ENCODE peak calls at places on chromosomes 3 and 15, in eight cellular contexts. One of them, this sample, is unnamed.

GRCh38 chr3:99128740-99129505 is 227.4 kb upstream of the DCBLD2 start:
- DNase-seq in cardiac fibroblast: peak
- DNase-seq in hepatocyte: no peak
- DNase-seq in tibial artery: peak
- DNase-seq in dorsolateral prefrontal cortex: no peak
- DNase-seq in left ventricle myocardium inferior: no peak
- DNase-seq in fibroblast of pulmonary artery: peak
- DNase-seq in A549: peak
- DNase-seq in this sample: peak

GRCh38 chr15:48481802-48482201 is 150.6 kb downstream of the DUT start:
- DNase-seq in tibial artery: no peak
- DNase-seq in fibroblast of pulmonary artery: no peak
- DNase-seq in left ventricle myocardium inferior: no peak
- DNase-seq in A549: no peak
- DNase-seq in cardiac fibroblast: no peak
- DNase-seq in dorsolateral prefrontal cortex: no peak
- DNase-seq in hepatocyte: no peak
- DNase-seq in this sample: peak

GRCh38 chr15:70267879-70268278 is 170.2 kb upstream of the TLE3 start:
- DNase-seq in tibial artery: no peak
- DNase-seq in left ventricle myocardium inferior: no peak
- DNase-seq in hepatocyte: no peak
- DNase-seq in fibroblast of pulmonary artery: peak
- DNase-seq in A549: no peak
- DNase-seq in cardiac fibroblast: peak
- DNase-seq in dorsolateral prefrontal cortex: no peak
- DNase-seq in this sample: no peak

GRCh38 chr3:50583897-50584296 is 14.6 kb downstream of the HEMK1 start:
- DNase-seq in hepatocyte: no peak
- DNase-seq in fibroblast of pulmonary artery: no peak
- DNase-seq in tibial artery: peak
- DNase-seq in cardiac fibroblast: no peak
- DNase-seq in A549: no peak
- DNase-seq in dorsolateral prefrontal cortex: no peak
- DNase-seq in left ventricle myocardium inferior: peak
- DNase-seq in this sample: peak

GRCh38 chr3:171242951-171243350 is 216.4 kb upstream of the SLC2A2 start:
- DNase-seq in cardiac fibroblast: no peak
- DNase-seq in tibial artery: no peak
- DNase-seq in hepatocyte: no peak
- DNase-seq in dorsolateral prefrontal cortex: no peak
- DNase-seq in fibroblast of pulmonary artery: no peak
- DNase-seq in A549: no peak
- DNase-seq in left ventricle myocardium inferior: no peak
- DNase-seq in this sample: no peak

GRCh38 chr3:71119171-71119570 is 464.4 kb downstream of the FOXP1 start:
- DNase-seq in hepatocyte: no peak
- DNase-seq in A549: no peak
- DNase-seq in fibroblast of pulmonary artery: no peak
- DNase-seq in dorsolateral prefrontal cortex: no peak
- DNase-seq in cardiac fibroblast: peak
- DNase-seq in left ventricle myocardium inferior: no peak
- DNase-seq in tibial artery: no peak
- DNase-seq in this sample: no peak

GRCh38 chr3:64185436-64185835 is 39.8 kb downstream of the PRICKLE2 start:
- DNase-seq in A549: no peak
- DNase-seq in left ventricle myocardium inferior: no peak
- DNase-seq in fibroblast of pulmonary artery: peak
- DNase-seq in dorsolateral prefrontal cortex: no peak
- DNase-seq in cardiac fibroblast: peak
- DNase-seq in tibial artery: no peak
- DNase-seq in hepatocyte: no peak
- DNase-seq in this sample: peak

GRCh38 chr15:87362531-87362930 is 894.0 kb downstream of the NTRK3 start:
- DNase-seq in A549: no peak
- DNase-seq in dorsolateral prefrontal cortex: no peak
- DNase-seq in cardiac fibroblast: peak
- DNase-seq in left ventricle myocardium inferior: no peak
- DNase-seq in fibroblast of pulmonary artery: no peak
- DNase-seq in hepatocyte: no peak
- DNase-seq in tibial artery: no peak
- DNase-seq in this sample: peak

GRCh38 chr3:161148832-161149475 is 43.8 kb upstream of the B3GALNT1 start:
- DNase-seq in hepatocyte: no peak
- DNase-seq in tibial artery: no peak
- DNase-seq in A549: no peak
- DNase-seq in left ventricle myocardium inferior: no peak
- DNase-seq in fibroblast of pulmonary artery: peak
- DNase-seq in dorsolateral prefrontal cortex: no peak
- DNase-seq in cardiac fibroblast: peak
- DNase-seq in this sample: no peak

GRCh38 chr3:131503328-131503650 is 518 bp upstream of the MRPL3 start:
- DNase-seq in A549: no peak
- DNase-seq in fibroblast of pulmonary artery: peak
- DNase-seq in cardiac fibroblast: no peak
- DNase-seq in hepatocyte: no peak
- DNase-seq in left ventricle myocardium inferior: no peak
- DNase-seq in dorsolateral prefrontal cortex: no peak
- DNase-seq in tibial artery: no peak
- DNase-seq in this sample: peak

GRCh38 chr3:149618151-149619123 is 39.4 kb downstream of the WWTR1 start:
- DNase-seq in left ventricle myocardium inferior: peak
- DNase-seq in hepatocyte: no peak
- DNase-seq in A549: peak
- DNase-seq in dorsolateral prefrontal cortex: no peak
- DNase-seq in tibial artery: peak
- DNase-seq in fibroblast of pulmonary artery: peak
- DNase-seq in cardiac fibroblast: peak
- DNase-seq in this sample: no peak

GRCh38 chr3:191391873-191392808 is 61.8 kb upstream of the UTS2B start:
- DNase-seq in left ventricle myocardium inferior: no peak
- DNase-seq in dorsolateral prefrontal cortex: no peak
- DNase-seq in cardiac fibroblast: no peak
- DNase-seq in hepatocyte: no peak
- DNase-seq in A549: no peak
- DNase-seq in tibial artery: no peak
- DNase-seq in fibroblast of pulmonary artery: no peak
- DNase-seq in this sample: no peak

GRCh38 chr15:63369766-63370165 is 11.9 kb downstream of the CA12 start:
- DNase-seq in hepatocyte: no peak
- DNase-seq in cardiac fibroblast: no peak
- DNase-seq in tibial artery: no peak
- DNase-seq in fibroblast of pulmonary artery: no peak
- DNase-seq in dorsolateral prefrontal cortex: no peak
- DNase-seq in left ventricle myocardium inferior: no peak
- DNase-seq in A549: no peak
- DNase-seq in this sample: peak

GRCh38 chr3:188946837-188947236 is 224.9 kb upstream of the TPRG1 start:
- DNase-seq in fibroblast of pulmonary artery: no peak
- DNase-seq in dorsolateral prefrontal cortex: no peak
- DNase-seq in cardiac fibroblast: peak
- DNase-seq in hepatocyte: peak
- DNase-seq in A549: no peak
- DNase-seq in tibial artery: no peak
- DNase-seq in left ventricle myocardium inferior: no peak
- DNase-seq in this sample: no peak

GRCh38 chr3:37074178-37074577 is 80.9 kb downstream of the MLH1 start:
- DNase-seq in dorsolateral prefrontal cortex: no peak
- DNase-seq in fibroblast of pulmonary artery: peak
- DNase-seq in cardiac fibroblast: peak
- DNase-seq in hepatocyte: no peak
- DNase-seq in tibial artery: no peak
- DNase-seq in left ventricle myocardium inferior: no peak
- DNase-seq in A549: no peak
- DNase-seq in this sample: peak

GRCh38 chr3:10155658-10156057 is 9.1 kb upstream of the IRAK2 start:
- DNase-seq in A549: no peak
- DNase-seq in hepatocyte: no peak
- DNase-seq in fibroblast of pulmonary artery: no peak
- DNase-seq in tibial artery: no peak
- DNase-seq in cardiac fibroblast: no peak
- DNase-seq in left ventricle myocardium inferior: no peak
- DNase-seq in dorsolateral prefrontal cortex: no peak
- DNase-seq in this sample: no peak

GRCh38 chr15:31495281-31495680 is 168.6 kb downstream of the KLF13 start:
- DNase-seq in hepatocyte: no peak
- DNase-seq in left ventricle myocardium inferior: no peak
- DNase-seq in A549: no peak
- DNase-seq in fibroblast of pulmonary artery: no peak
- DNase-seq in dorsolateral prefrontal cortex: no peak
- DNase-seq in tibial artery: no peak
- DNase-seq in cardiac fibroblast: no peak
- DNase-seq in this sample: no peak

GRCh38 chr3:190225186-190225692 is 97.0 kb downstream of the CLDN1 start:
- DNase-seq in cardiac fibroblast: peak
- DNase-seq in fibroblast of pulmonary artery: peak
- DNase-seq in A549: peak
- DNase-seq in dorsolateral prefrontal cortex: no peak
- DNase-seq in tibial artery: no peak
- DNase-seq in left ventricle myocardium inferior: no peak
- DNase-seq in hepatocyte: peak
- DNase-seq in this sample: peak

GRCh38 chr3:114879059-114880031 is 267.7 kb downstream of the ZBTB20 start:
- DNase-seq in hepatocyte: no peak
- DNase-seq in left ventricle myocardium inferior: no peak
- DNase-seq in dorsolateral prefrontal cortex: no peak
- DNase-seq in A549: peak
- DNase-seq in tibial artery: no peak
- DNase-seq in cardiac fibroblast: peak
- DNase-seq in fibroblast of pulmonary artery: peak
- DNase-seq in this sample: peak

GRCh38 chr15:94168250-94168649 is 63.1 kb upstream of the MCTP2 start:
- DNase-seq in cardiac fibroblast: no peak
- DNase-seq in left ventricle myocardium inferior: no peak
- DNase-seq in fibroblast of pulmonary artery: no peak
- DNase-seq in A549: peak
- DNase-seq in tibial artery: no peak
- DNase-seq in hepatocyte: no peak
- DNase-seq in dorsolateral prefrontal cortex: no peak
- DNase-seq in this sample: no peak
- TF ChIP-seq CTCF in cardiac fibroblast: no peak
- TF ChIP-seq CTCF in left ventricle myocardium inferior: peak
- TF ChIP-seq CTCF in fibroblast of pulmonary artery: no peak
- TF ChIP-seq CTCF in A549: no peak
- TF ChIP-seq CTCF in tibial artery: no peak
- TF ChIP-seq CTCF in hepatocyte: peak
- TF ChIP-seq CTCF in dorsolateral prefrontal cortex: no peak
- TF ChIP-seq CTCF in this sample: no peak

GRCh38 chr3:78994174-78995027 is 773.4 kb downstream of the ROBO1 start:
- DNase-seq in cardiac fibroblast: peak
- DNase-seq in dorsolateral prefrontal cortex: no peak
- DNase-seq in A549: no peak
- DNase-seq in left ventricle myocardium inferior: no peak
- DNase-seq in hepatocyte: no peak
- DNase-seq in fibroblast of pulmonary artery: no peak
- DNase-seq in tibial artery: no peak
- DNase-seq in this sample: no peak

GRCh38 chr3:78993375-78993774 is 774.4 kb downstream of the ROBO1 start:
- DNase-seq in fibroblast of pulmonary artery: no peak
- DNase-seq in hepatocyte: no peak
- DNase-seq in A549: no peak
- DNase-seq in tibial artery: no peak
- DNase-seq in dorsolateral prefrontal cortex: no peak
- DNase-seq in left ventricle myocardium inferior: no peak
- DNase-seq in cardiac fibroblast: no peak
- DNase-seq in this sample: no peak

GRCh38 chr3:78991656-78992055 is 776.1 kb downstream of the ROBO1 start:
- DNase-seq in cardiac fibroblast: no peak
- DNase-seq in tibial artery: no peak
- DNase-seq in dorsolateral prefrontal cortex: no peak
- DNase-seq in left ventricle myocardium inferior: no peak
- DNase-seq in A549: peak
- DNase-seq in hepatocyte: no peak
- DNase-seq in fibroblast of pulmonary artery: no peak
- DNase-seq in this sample: no peak

GRCh38 chr3:78992830-78993229 is 775.0 kb downstream of the ROBO1 start:
- DNase-seq in A549: no peak
- DNase-seq in cardiac fibroblast: no peak
- DNase-seq in tibial artery: no peak
- DNase-seq in hepatocyte: no peak
- DNase-seq in fibroblast of pulmonary artery: no peak
- DNase-seq in left ventricle myocardium inferior: no peak
- DNase-seq in dorsolateral prefrontal cortex: no peak
- DNase-seq in this sample: no peak

GRCh38 chr3:78992400-78992799 is 775.4 kb downstream of the ROBO1 start:
- DNase-seq in hepatocyte: no peak
- DNase-seq in fibroblast of pulmonary artery: no peak
- DNase-seq in tibial artery: no peak
- DNase-seq in cardiac fibroblast: no peak
- DNase-seq in left ventricle myocardium inferior: no peak
- DNase-seq in dorsolateral prefrontal cortex: no peak
- DNase-seq in A549: no peak
- DNase-seq in this sample: no peak
- H3K4me3 ChIP-seq in hepatocyte: no peak
- H3K4me3 ChIP-seq in fibroblast of pulmonary artery: no peak
- H3K4me3 ChIP-seq in tibial artery: no peak
- H3K4me3 ChIP-seq in cardiac fibroblast: no peak
- H3K4me3 ChIP-seq in left ventricle myocardium inferior: no peak
- H3K4me3 ChIP-seq in dorsolateral prefrontal cortex: no peak
- H3K4me3 ChIP-seq in A549: no peak
- H3K4me3 ChIP-seq in this sample: no peak

GRCh38 chr15:89088605-89089315 is 504 bp downstream of the ABHD2 start:
- DNase-seq in cardiac fibroblast: peak
- DNase-seq in hepatocyte: peak
- DNase-seq in left ventricle myocardium inferior: peak
- DNase-seq in fibroblast of pulmonary artery: no peak
- DNase-seq in tibial artery: peak
- DNase-seq in A549: no peak
- DNase-seq in dorsolateral prefrontal cortex: no peak
- DNase-seq in this sample: peak

GRCh38 chr15:89091667-89092220 is 3.5 kb downstream of the ABHD2 start:
- DNase-seq in tibial artery: no peak
- DNase-seq in cardiac fibroblast: no peak
- DNase-seq in A549: no peak
- DNase-seq in hepatocyte: no peak
- DNase-seq in left ventricle myocardium inferior: no peak
- DNase-seq in fibroblast of pulmonary artery: no peak
- DNase-seq in dorsolateral prefrontal cortex: no peak
- DNase-seq in this sample: no peak

GRCh38 chr15:89089316-89090230 is 1.3 kb downstream of the ABHD2 start:
- DNase-seq in A549: no peak
- DNase-seq in fibroblast of pulmonary artery: no peak
- DNase-seq in hepatocyte: no peak
- DNase-seq in dorsolateral prefrontal cortex: no peak
- DNase-seq in tibial artery: no peak
- DNase-seq in cardiac fibroblast: no peak
- DNase-seq in left ventricle myocardium inferior: no peak
- DNase-seq in this sample: no peak

GRCh38 chr15:89093509-89093908 is 5.3 kb downstream of the ABHD2 start:
- DNase-seq in tibial artery: no peak
- DNase-seq in A549: no peak
- DNase-seq in left ventricle myocardium inferior: no peak
- DNase-seq in dorsolateral prefrontal cortex: no peak
- DNase-seq in cardiac fibroblast: no peak
- DNase-seq in fibroblast of pulmonary artery: no peak
- DNase-seq in hepatocyte: no peak
- DNase-seq in this sample: no peak

GRCh38 chr15:89090791-89091666 is 2.8 kb downstream of the ABHD2 start:
- DNase-seq in hepatocyte: no peak
- DNase-seq in dorsolateral prefrontal cortex: peak
- DNase-seq in A549: peak
- DNase-seq in tibial artery: peak
- DNase-seq in cardiac fibroblast: peak
- DNase-seq in fibroblast of pulmonary artery: peak
- DNase-seq in left ventricle myocardium inferior: peak
- DNase-seq in this sample: peak
- TF ChIP-seq CTCF in hepatocyte: no peak
- TF ChIP-seq CTCF in dorsolateral prefrontal cortex: no peak
- TF ChIP-seq CTCF in A549: peak
- TF ChIP-seq CTCF in tibial artery: no peak
- TF ChIP-seq CTCF in cardiac fibroblast: no peak
- TF ChIP-seq CTCF in fibroblast of pulmonary artery: no peak
- TF ChIP-seq CTCF in left ventricle myocardium inferior: no peak
- TF ChIP-seq CTCF in this sample: no peak

GRCh38 chr3:56917740-56918568 is 116.2 kb upstream of the ARHGEF3 start:
- DNase-seq in dorsolateral prefrontal cortex: no peak
- DNase-seq in cardiac fibroblast: no peak
- DNase-seq in hepatocyte: no peak
- DNase-seq in left ventricle myocardium inferior: no peak
- DNase-seq in fibroblast of pulmonary artery: no peak
- DNase-seq in A549: no peak
- DNase-seq in tibial artery: no peak
- DNase-seq in this sample: no peak
- H3K4me3 ChIP-seq in dorsolateral prefrontal cortex: no peak
- H3K4me3 ChIP-seq in cardiac fibroblast: no peak
- H3K4me3 ChIP-seq in hepatocyte: no peak
- H3K4me3 ChIP-seq in left ventricle myocardium inferior: no peak
- H3K4me3 ChIP-seq in fibroblast of pulmonary artery: no peak
- H3K4me3 ChIP-seq in A549: no peak
- H3K4me3 ChIP-seq in tibial artery: no peak
- H3K4me3 ChIP-seq in this sample: no peak

This sample was measured in foreskin fibroblast.